ENCODE peak calls at places on chromosomes 3 and 15, in six cellular contexts. K is foreskin melanocyte, D is neural progenitor cell, F is NAMALWA, T is tibial artery, E is GDM1. V is an unnamed sample.

GRCh38 chr15:85624241-85624855 is 170.4 kb downstream of the KLHL25 start:
- DNase-seq in D (no peak), K (no peak), T (no peak), E (peak), F (no peak), V (peak)

GRCh38 chr15:68305420-68305871 is 27.9 kb downstream of the FEM1B start:
- DNase-seq in K (no peak), D (no peak), E (no peak), F (no peak), T (no peak), V (no peak)

GRCh38 chr15:78702609-78703332 is 61.8 kb upstream of the CHRNB4 start:
- DNase-seq in T (no peak), D (no peak), F (no peak), E (no peak), K (no peak), V (no peak)

GRCh38 chr15:66854012-66854965 is 152.3 kb downstream of the SMAD6 start:
- DNase-seq in K (no peak), F (no peak), T (no peak), D (no peak), E (no peak), V (no peak)

GRCh38 chr3:72411102-72411501 is 437.1 kb downstream of the SHQ1 start:
- DNase-seq in F (no peak), D (no peak), E (no peak), K (no peak), T (no peak), V (no peak)

GRCh38 chr3:145116769-145117168 is 1044.2 kb downstream of the PLOD2 start:
- DNase-seq in D (no peak), T (no peak), K (no peak), F (no peak), E (no peak), V (no peak)

GRCh38 chr3:126578702-126579101 is 20.0 kb upstream of the C3orf22 start:
- DNase-seq in D (no peak), K (no peak), T (no peak), F (no peak), E (no peak), V (no peak)

GRCh38 chr3:119310052-119310451 is 15.9 kb downstream of the ARHGAP31 start:
- DNase-seq in T (no peak), K (no peak), F (no peak), D (peak), E (no peak), V (peak)

GRCh38 chr15:60376677-60377095 is 21.1 kb downstream of the ANXA2 start:
- DNase-seq in F (no peak), D (no peak), K (no peak), E (no peak), T (no peak), V (no peak)

GRCh38 chr3:46866720-46867549 is 3.7 kb upstream of the MYL3 start:
- DNase-seq in F (peak), D (peak), K (no peak), E (peak), T (peak), V (peak)

GRCh38 chr3:145902166-145902565 is 258.8 kb downstream of the PLOD2 start:
- DNase-seq in E (no peak), F (no peak), T (no peak), D (no peak), K (no peak), V (no peak)

GRCh38 chr15:47794266-47794914 is 77.1 kb downstream of the SEMA6D start:
- DNase-seq in E (no peak), T (no peak), F (no peak), D (no peak), K (no peak), V (no peak)